ENCODE peak calls at places on chromosomes 3 and 15, in four cellular contexts. W, B, A and X are unnamed samples. For H3K9me3, the result is how much of the 10 kb centered on the place peaks cover.

GRCh38 chr3:47758261-47759025 is 23.2 kb downstream of the SMARCC1 start:
- DNase-seq in W (no peak), A (no peak), B (no peak), X (no peak)

GRCh38 chr15:98878862-98879261 is 128.7 kb downstream of the PGPEP1L start:
- DNase-seq in B (no peak), A (no peak), W (no peak), X (no peak)

GRCh38 chr3:23923786-23924185 is 6.9 kb downstream of the RPL15 start:
- DNase-seq in A (no peak), B (no peak), W (no peak), X (no peak)

GRCh38 chr3:8972614-8973013 is 9.3 kb upstream of the RAD18 start:
- DNase-seq in A (no peak), W (no peak), B (no peak), X (no peak)

GRCh38 chr15:68507447-68507846 is 71.3 kb upstream of the CORO2B start:
- DNase-seq in A (no peak), W (no peak), B (no peak), X (no peak)

GRCh38 chr3:167575000-167575399 is 78.7 kb downstream of the WDR49 start:
- DNase-seq in A (no peak), W (no peak), B (no peak), X (no peak)

GRCh38 chr3:170488802-170489201 is 70.1 kb downstream of the CLDN11 start:
- DNase-seq in B (no peak), A (no peak), W (peak), X (no peak)

GRCh38 chr3:40179016-40179415 is 130.5 kb upstream of the EIF1B start:
- DNase-seq in B (peak), W (peak), A (peak), X (no peak)

GRCh38 chr3:122975163-122975923 is 52.2 kb downstream of the SEMA5B start:
- DNase-seq in W (no peak), B (no peak), A (no peak), X (no peak)

GRCh38 chr15:52857937-52858336 is 67.8 kb upstream of the ONECUT1 start:
- DNase-seq in A (no peak), W (no peak), B (no peak), X (no peak)

GRCh38 chr3:70138606-70139005 is 139.1 kb downstream of the SAMMSON start:
- DNase-seq in A (no peak), B (no peak), W (no peak), X (no peak)

GRCh38 chr3:125154800-125155269 is 57.7 kb downstream of the SLC12A8 start:
- DNase-seq in A (no peak), B (no peak), W (no peak), X (no peak)

GRCh38 chr3:170180107-170180951 is 1.2 kb downstream of the PHC3 start:
- DNase-seq in B (no peak), A (peak), W (no peak), X (no peak)

GRCh38 chr3:33167716-33168339 is 50.8 kb downstream of the SUSD5 start:
- DNase-seq in B (no peak), A (no peak), W (no peak), X (no peak)

GRCh38 chr3:4597204-4597985 is 104.2 kb downstream of the ITPR1 start:
- DNase-seq in B (no peak), W (no peak), A (no peak), X (no peak)

GRCh38 chr3:61518590-61518989 is 42.8 kb upstream of the PTPRG start:
- DNase-seq in B (no peak), A (no peak), W (peak), X (no peak)

GRCh38 chr3:11246663-11246970 is 25.6 kb upstream of the ATG7 start:
- DNase-seq in W (no peak), A (no peak), B (no peak), X (no peak)

DNA sequence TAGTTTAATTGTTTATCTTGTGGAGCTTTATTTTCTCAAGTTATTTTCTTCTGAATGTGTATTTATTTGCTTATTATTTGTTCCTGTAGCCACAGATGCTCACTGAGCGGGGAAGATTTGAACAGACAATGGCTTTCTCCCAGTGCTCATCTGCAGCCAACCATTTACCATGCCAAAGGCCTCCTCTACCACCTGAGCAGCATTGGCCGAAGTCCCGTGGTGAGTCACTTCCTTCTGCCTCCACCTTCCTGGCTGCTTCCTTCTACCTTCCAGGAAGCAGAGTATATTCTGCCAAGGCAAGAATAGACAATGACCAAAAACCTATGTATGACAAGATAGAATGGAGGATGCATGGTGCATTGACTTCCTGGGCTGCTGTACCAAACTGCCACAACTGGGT is 443.1 kb downstream of the AGBL1 start:
- DNase-seq in W (no peak), A (no peak), B (no peak), X (no peak)
- H3K9me3 ChIP-seq in W (under half), A (under half), B (under half), X (under half)

GRCh38 chr3:34421762-34422161 is 623.3 kb downstream of the PDCD6IP start:
- DNase-seq in W (no peak), A (no peak), B (no peak), X (no peak)
- H3K9me3 ChIP-seq in W (under half), A (under half), B (under half), X (under half)

DNA sequence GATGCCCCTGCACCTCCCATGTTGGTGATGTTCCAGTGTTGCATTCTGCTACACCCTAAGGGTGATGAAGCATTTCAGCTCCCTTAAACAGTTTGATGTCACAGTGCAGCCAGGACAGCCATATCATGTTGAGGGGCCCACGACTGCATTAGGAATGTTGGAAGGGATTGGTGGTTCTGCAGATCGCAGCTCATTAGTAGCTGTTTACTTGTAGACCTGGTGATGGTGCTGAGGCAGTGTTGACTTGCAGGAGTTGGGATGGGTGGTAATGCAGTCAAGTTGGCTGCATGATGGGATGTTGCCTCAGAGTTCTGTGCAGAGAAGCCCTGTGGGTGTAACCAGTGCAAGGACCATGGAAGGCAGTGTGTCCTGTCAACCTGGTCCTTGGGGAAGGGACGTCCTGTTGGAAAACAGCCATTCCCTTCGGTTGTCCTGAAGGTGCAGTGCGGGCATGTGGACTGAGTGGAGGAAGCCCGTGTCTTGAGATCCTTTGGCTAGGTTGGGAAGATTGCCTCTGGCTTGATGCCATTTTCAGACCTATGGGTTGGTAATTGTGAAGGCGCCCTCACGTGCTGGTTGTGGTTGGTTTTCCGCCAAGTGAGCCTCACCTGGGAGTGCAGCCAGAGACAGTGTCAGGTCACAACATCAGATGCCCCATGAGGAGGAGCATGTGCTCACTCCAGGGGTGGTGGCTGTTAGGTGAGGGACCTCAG is 100.7 kb downstream of the SNRPN start:
- DNase-seq in A (no peak), B (no peak), W (no peak), X (no peak)
- H3K9me3 ChIP-seq in A (half or more), B (half or more), W (half or more), X (half or more)

DNA sequence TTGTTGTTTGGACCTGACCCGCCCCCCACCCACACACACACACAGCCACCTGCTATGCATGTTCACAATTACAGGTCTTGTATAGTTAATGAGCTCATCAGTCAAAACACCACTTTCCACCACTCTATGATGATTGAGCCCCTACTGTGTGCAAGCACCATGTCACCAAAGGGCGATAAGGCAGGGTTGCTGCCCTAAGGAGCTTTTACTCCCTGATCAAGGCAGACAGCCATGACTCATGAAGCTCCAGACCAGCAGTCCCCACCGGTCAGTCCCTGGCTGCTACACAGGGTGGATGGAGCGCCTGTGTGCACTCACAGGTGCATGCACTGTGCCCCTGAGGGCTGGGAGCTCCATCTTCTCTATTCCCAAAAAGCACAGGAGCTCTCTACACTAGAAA is 270.6 kb downstream of the CLSTN2 start:
- DNase-seq in B (no peak), W (no peak), A (no peak), X (no peak)
- H3K9me3 ChIP-seq in B (under half), W (under half), A (under half), X (under half)

DNA sequence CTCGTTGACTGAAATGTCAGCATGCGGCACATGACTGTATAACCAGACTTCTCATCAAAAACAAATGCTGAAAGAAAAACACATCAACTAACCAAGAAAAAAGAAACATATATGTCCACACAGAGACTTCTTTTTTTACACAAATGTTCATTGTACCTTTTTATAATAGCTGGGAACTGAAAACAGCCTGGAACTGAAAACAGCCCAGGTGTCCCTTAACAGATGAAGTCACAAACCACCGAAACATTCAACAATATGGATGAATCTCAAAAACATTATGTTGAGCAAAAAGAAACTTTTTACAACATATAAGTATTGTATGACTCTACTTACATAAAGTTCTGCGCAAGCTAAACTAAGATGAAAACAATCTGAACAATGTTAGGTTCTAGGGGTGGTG is 20.6 kb downstream of the UBE3A start:
- DNase-seq in B (no peak), W (no peak), A (no peak), X (no peak)
- H3K9me3 ChIP-seq in B (under half), W (under half), A (under half), X (under half)

GRCh38 chr15:20386198-20386597 is 155.4 kb downstream of the GOLGA6L6 start:
- DNase-seq in B (no peak), A (no peak), W (no peak), X (no peak)
- H3K9me3 ChIP-seq in B (under half), A (under half), W (under half), X (under half)

GRCh38 chr15:47513496-47513895 is 203.8 kb upstream of the SEMA6D start:
- DNase-seq in A (no peak), B (no peak), W (no peak), X (no peak)

GRCh38 chr15:47516576-47517371 is 200.5 kb upstream of the SEMA6D start:
- DNase-seq in B (no peak), A (no peak), W (no peak), X (no peak)

GRCh38 chr15:47514251-47514652 is 203.1 kb upstream of the SEMA6D start:
- DNase-seq in B (no peak), A (no peak), W (no peak), X (no peak)

GRCh38 chr15:47523669-47524068 is 193.6 kb upstream of the SEMA6D start:
- DNase-seq in W (no peak), A (no peak), B (no peak), X (no peak)

DNA sequence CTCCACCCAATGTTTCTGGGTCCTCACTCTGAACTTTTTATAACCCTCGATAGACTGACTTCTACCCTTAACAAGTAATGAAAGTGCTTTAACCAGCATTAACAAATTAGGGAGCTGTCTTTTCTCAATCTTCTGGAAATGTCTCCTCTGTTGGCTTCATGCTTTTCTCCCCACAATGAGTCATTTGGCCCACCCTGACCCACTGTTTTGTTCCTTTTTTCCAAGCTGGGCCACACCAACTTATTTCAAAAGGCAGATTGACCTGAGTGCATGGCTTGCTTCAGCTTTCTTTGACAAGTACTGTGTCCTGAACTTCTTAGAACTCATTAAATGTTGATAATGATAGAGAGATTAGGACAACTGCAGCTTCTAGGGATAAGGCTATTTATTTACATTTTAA is 199.6 kb upstream of the SEMA6D start:
- DNase-seq in B (no peak), A (no peak), W (no peak), X (no peak)
- H3K9me3 ChIP-seq in B (under half), A (under half), W (under half), X (under half)

GRCh38 chr15:20345401-20345958 is 196.1 kb downstream of the GOLGA6L6 start:
- DNase-seq in B (no peak), W (peak), A (no peak), X (no peak)

GRCh38 chr15:20344601-20345400 is 196.8 kb downstream of the GOLGA6L6 start:
- DNase-seq in B (no peak), A (no peak), W (no peak), X (no peak)

GRCh38 chr15:20348291-20348899 is 193.2 kb downstream of the GOLGA6L6 start:
- DNase-seq in A (no peak), B (no peak), W (no peak), X (no peak)

GRCh38 chr15:20348900-20349773 is 192.5 kb downstream of the GOLGA6L6 start:
- DNase-seq in A (peak), B (no peak), W (no peak), X (no peak)

GRCh38 chr15:20346082-20346805 is 195.4 kb downstream of the GOLGA6L6 start:
- DNase-seq in A (no peak), B (no peak), W (no peak), X (no peak)
- H3K9me3 ChIP-seq in A (under half), B (under half), W (under half), X (under half)

GRCh38 chr3:43038010-43038409 is 58.9 kb downstream of the GASK1A start:
- DNase-seq in B (no peak), A (no peak), W (no peak), X (no peak)

GRCh38 chr3:43041517-43041916 is 62.4 kb downstream of the GASK1A start:
- DNase-seq in A (no peak), B (no peak), W (no peak), X (no peak)

GRCh38 chr3:43043793-43044192 is 62.1 kb downstream of the POMGNT2 start:
- DNase-seq in B (no peak), W (no peak), A (no peak), X (no peak)

GRCh38 chr3:43046583-43046982 is 59.3 kb downstream of the POMGNT2 start:
- DNase-seq in B (no peak), A (no peak), W (no peak), X (no peak)

GRCh38 chr3:43043071-43043766 is 62.7 kb downstream of the POMGNT2 start:
- DNase-seq in B (no peak), W (no peak), A (no peak), X (no peak)
- H3K9me3 ChIP-seq in B (under half), W (under half), A (under half), X (under half)

GRCh38 chr3:196763179-196763578 is 23.5 kb downstream of the PAK2 start:
- DNase-seq in A (no peak), B (no peak), W (no peak), X (no peak)
- H3K9me3 ChIP-seq in A (under half), B (under half), W (under half), X (under half)